ENCODE peak calls at places on chromosome 10, in nine cellular contexts. W is endothelial cell of umbilical vein; L is neuronal stem cell; X is mammary epithelial cell; S is CD4-positive, CD25-positive, alpha-beta regulatory T cell; K is heart left ventricle; R is HepG2; B is stomach; F is naive thymus-derived CD4-positive, alpha-beta T cell. P is an unnamed sample.
A peak's percentile ranks its signal among the peaks of the same experiment; 100 is the strongest.

GRCh38 chr10:11424456-11425287 is 186.8 kb downstream of the USP6NL start:
- DNase-seq in W (peak; percentile 56), L (peak; percentile 39), X (peak; percentile 9), S (no peak), K (peak; percentile 42), R (peak; percentile 39), B (peak; percentile 54), F (no peak), P (peak; percentile 24)

GRCh38 chr10:115355162-115355760 is 262.1 kb downstream of the ATRNL1 start:
- DNase-seq in W (peak; percentile 49), L (peak; percentile 65), X (peak; percentile 50), S (no peak), K (no peak), R (peak; percentile 63), B (no peak), F (no peak), P (no peak)

GRCh38 chr10:80855348-80855971 is 317.8 kb downstream of the SH2D4B start:
- DNase-seq in W (no peak), L (peak; percentile 49), X (no peak), S (no peak), K (no peak), R (peak; percentile 2), B (no peak), F (no peak), P (no peak)

GRCh38 chr10:71312840-71313789 is 5.9 kb upstream of the SLC29A3 start:
- DNase-seq in W (no peak), L (no peak), X (no peak), S (no peak), K (peak; percentile 60), R (no peak), B (no peak), F (no peak), P (peak; percentile 58)

GRCh38 chr10:51789903-51790302 is 90.5 kb upstream of the CSTF2T start:
- DNase-seq in W (no peak), L (no peak), X (no peak), S (no peak), K (no peak), R (no peak), B (no peak), F (no peak), P (no peak)

GRCh38 chr10:86402283-86402931 is 35.8 kb upstream of the GRID1 start:
- DNase-seq in W (no peak), L (no peak), X (no peak), S (no peak), K (no peak), R (peak; percentile 20), B (no peak), F (no peak), P (no peak)

GRCh38 chr10:132408367-132408781 is 11.4 kb downstream of the PWWP2B start:
- DNase-seq in W (no peak), L (no peak), X (peak; percentile 25), S (no peak), K (no peak), R (no peak), B (no peak), F (no peak), P (no peak)

GRCh38 chr10:87818505-87819273 is 663 bp upstream of the ATAD1 start:
- DNase-seq in W (peak; percentile 26), L (peak; percentile 17), X (peak; percentile 55), S (no peak), K (no peak), R (no peak), B (peak; percentile 31), F (peak; percentile 73), P (peak; percentile 19)

GRCh38 chr10:112562803-112563663 is 116.0 kb downstream of the VTI1A start:
- DNase-seq in W (no peak), L (peak; percentile 23), X (no peak), S (no peak), K (no peak), R (peak; percentile 97), B (no peak), F (no peak), P (no peak)

GRCh38 chr10:70913546-70914240 is 25.3 kb upstream of the PCBD1 start:
- DNase-seq in W (no peak), L (no peak), X (no peak), S (no peak), K (no peak), R (no peak), B (no peak), F (no peak), P (peak; percentile 6)

GRCh38 chr10:124279298-124279697 is 139.4 kb downstream of the OAT start:
- DNase-seq in W (no peak), L (no peak), X (no peak), S (no peak), K (no peak), R (no peak), B (no peak), F (no peak), P (no peak)

GRCh38 chr10:76382381-76382851 is 951.0 kb downstream of the LRMDA start:
- DNase-seq in W (no peak), L (no peak), X (peak; percentile 58), S (no peak), K (no peak), R (no peak), B (no peak), F (no peak), P (no peak)

GRCh38 chr10:13722747-13723657 is 136.2 kb downstream of the PRPF18 start:
- DNase-seq in W (no peak), L (no peak), X (no peak), S (no peak), K (no peak), R (no peak), B (no peak), F (no peak), P (no peak)

GRCh38 chr10:128000660-128001059 is 93.8 kb downstream of the PTPRE start:
- DNase-seq in W (peak; percentile 47), L (no peak), X (peak; percentile 45), S (no peak), K (peak; percentile 80), R (no peak), B (no peak), F (no peak), P (peak; percentile 56)

GRCh38 chr10:129365767-129366400 is 101.2 kb upstream of the MGMT start:
- DNase-seq in W (no peak), L (no peak), X (no peak), S (no peak), K (no peak), R (no peak), B (no peak), F (no peak), P (no peak)

GRCh38 chr10:37495415-37495814 is 362.0 kb downstream of the ZNF248 start:
- DNase-seq in W (no peak), L (no peak), X (peak; percentile 23), S (no peak), K (no peak), R (no peak), B (no peak), F (no peak), P (no peak)

GRCh38 chr10:37490266-37490665 is 364.9 kb downstream of the ANKRD30A start:
- DNase-seq in W (no peak), L (no peak), X (no peak), S (no peak), K (no peak), R (no peak), B (no peak), F (no peak), P (no peak)

GRCh38 chr10:37488792-37489657 is 363.6 kb downstream of the ANKRD30A start:
- DNase-seq in W (no peak), L (no peak), X (peak; percentile 94), S (no peak), K (no peak), R (peak; percentile 1), B (no peak), F (no peak), P (no peak)

DNA sequence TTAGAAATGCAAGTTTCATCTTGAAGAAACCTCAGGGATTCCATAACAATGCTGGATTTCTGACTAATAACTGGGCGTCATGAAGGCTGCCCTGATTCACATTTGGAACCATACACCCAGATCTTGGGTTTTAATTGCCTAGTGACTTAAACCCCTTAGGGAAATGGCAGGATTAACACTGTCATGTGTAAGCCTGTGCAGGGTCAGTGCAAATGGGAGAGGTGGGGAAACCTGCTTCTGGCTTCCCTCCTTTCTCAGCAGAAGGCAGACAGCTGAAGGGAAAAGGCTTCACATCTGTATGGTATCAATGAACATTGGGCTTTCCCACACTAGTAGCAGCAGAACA is 364.2 kb downstream of the ANKRD30A start:
- DNase-seq in W (no peak), L (no peak), X (no peak), S (no peak), K (no peak), R (no peak), B (no peak), F (no peak), P (no peak)
- H3K9me3 ChIP-seq in W (peaks cover 2% of the 10 kb centered on the region), L (peaks cover 12% of the 10 kb centered on the region), X (peaks cover 8% of the 10 kb centered on the region), S (no peaks in the 10 kb centered on the region), K (no peaks in the 10 kb centered on the region), R (no peaks in the 10 kb centered on the region), B (peaks cover 16% of the 10 kb centered on the region), F (no peaks in the 10 kb centered on the region), P (no peaks in the 10 kb centered on the region)

GRCh38 chr10:119498889-119499864 is 43.3 kb downstream of the RGS10 start:
- DNase-seq in W (no peak), L (no peak), X (peak; percentile 19), S (no peak), K (no peak), R (peak; percentile 91), B (peak; percentile 41), F (peak; percentile 56), P (no peak)
- H3K4me1 ChIP-seq in W (no peaks in the 10 kb centered on the region), L (peaks cover 14% of the 10 kb centered on the region), X (no peaks in the 10 kb centered on the region), S (peaks cover 64% of the 10 kb centered on the region), K (no peaks in the 10 kb centered on the region), R (peaks cover 81% of the 10 kb centered on the region), B (peaks cover 38% of the 10 kb centered on the region), F (peaks cover 77% of the 10 kb centered on the region), P (peaks cover 2% of the 10 kb centered on the region)

GRCh38 chr10:61629594-61629993 is 33.1 kb upstream of the CABCOCO1 start:
- DNase-seq in W (no peak), L (no peak), X (no peak), S (no peak), K (no peak), R (no peak), B (no peak), F (no peak), P (no peak)

GRCh38 chr10:61634711-61635110 is 28.0 kb upstream of the CABCOCO1 start:
- DNase-seq in W (no peak), L (no peak), X (no peak), S (no peak), K (no peak), R (no peak), B (no peak), F (no peak), P (no peak)

GRCh38 chr10:61628875-61629513 is 33.7 kb upstream of the CABCOCO1 start:
- DNase-seq in W (peak; percentile 55), L (no peak), X (peak; percentile 85), S (no peak), K (no peak), R (peak; percentile 7), B (no peak), F (no peak), P (no peak)

GRCh38 chr10:61635946-61636345 is 26.8 kb upstream of the CABCOCO1 start:
- DNase-seq in W (peak; percentile 60), L (no peak), X (peak; percentile 76), S (no peak), K (no peak), R (no peak), B (no peak), F (no peak), P (no peak)

GRCh38 chr10:61633665-61634064 is 29.1 kb upstream of the CABCOCO1 start:
- DNase-seq in W (peak; percentile 85), L (no peak), X (peak; percentile 14), S (no peak), K (no peak), R (no peak), B (no peak), F (no peak), P (no peak)
- H3K4me3 ChIP-seq in W (no peak overlapping the region), L (no peak overlapping the region), X (no peak overlapping the region), S (no peak overlapping the region), K (no peak overlapping the region), R (no peak overlapping the region), B (no peak overlapping the region), F (no peak overlapping the region), P (no peak overlapping the region)

GRCh38 chr10:131075218-131075770 is 236.2 kb downstream of the TCERG1L start:
- DNase-seq in W (no peak), L (no peak), X (no peak), S (no peak), K (no peak), R (no peak), B (no peak), F (no peak), P (no peak)
- H3K9me3 ChIP-seq in W (peaks cover 8% of the 10 kb centered on the region), L (no peaks in the 10 kb centered on the region), X (peaks cover 38% of the 10 kb centered on the region), S (no peaks in the 10 kb centered on the region), K (no peaks in the 10 kb centered on the region), R (no peaks in the 10 kb centered on the region), B (no peaks in the 10 kb centered on the region), F (no peaks in the 10 kb centered on the region), P (no peaks in the 10 kb centered on the region)

P was measured in left ventricle myocardium inferior.